ENCODE peak calls at places on chromosomes 4 and X, in eight cellular contexts. One of them, this sample, is unnamed.

GRCh38 chr4:55358668-55359067 is 12.6 kb downstream of the SRD5A3 start:
- DNase-seq in coronary artery: no peak
- DNase-seq in GM20000: peak
- DNase-seq in MCF 10A: peak
- DNase-seq in thoracic aorta: no peak
- DNase-seq in lower lobe of right lung: no peak
- DNase-seq in cardiac fibroblast: peak
- DNase-seq in cardiac muscle cell: no peak
- DNase-seq in this sample: no peak

GRCh38 chr4:1939664-1940509 is 68.7 kb downstream of the NSD2 start:
- DNase-seq in coronary artery: no peak
- DNase-seq in GM20000: no peak
- DNase-seq in MCF 10A: peak
- DNase-seq in thoracic aorta: no peak
- DNase-seq in lower lobe of right lung: no peak
- DNase-seq in cardiac fibroblast: peak
- DNase-seq in cardiac muscle cell: no peak
- DNase-seq in this sample: no peak

GRCh38 chrX:68978211-68978780 is 149.5 kb downstream of the EFNB1 start:
- DNase-seq in coronary artery: no peak
- DNase-seq in GM20000: no peak
- DNase-seq in MCF 10A: no peak
- DNase-seq in thoracic aorta: no peak
- DNase-seq in lower lobe of right lung: no peak
- DNase-seq in cardiac fibroblast: peak
- DNase-seq in cardiac muscle cell: peak
- DNase-seq in this sample: no peak

GRCh38 chr4:153529646-153530045 is 63.5 kb downstream of the TMEM131L start:
- DNase-seq in coronary artery: no peak
- DNase-seq in GM20000: no peak
- DNase-seq in MCF 10A: peak
- DNase-seq in thoracic aorta: no peak
- DNase-seq in lower lobe of right lung: no peak
- DNase-seq in cardiac fibroblast: peak
- DNase-seq in cardiac muscle cell: no peak
- DNase-seq in this sample: no peak

GRCh38 chr4:188190461-188190860 is 51.2 kb downstream of the TRIML1 start:
- DNase-seq in coronary artery: no peak
- DNase-seq in GM20000: no peak
- DNase-seq in MCF 10A: no peak
- DNase-seq in thoracic aorta: no peak
- DNase-seq in lower lobe of right lung: no peak
- DNase-seq in cardiac fibroblast: no peak
- DNase-seq in cardiac muscle cell: no peak
- DNase-seq in this sample: no peak

GRCh38 chr4:76053730-76054129 is 17.9 kb upstream of the CXCL11 start:
- DNase-seq in coronary artery: no peak
- DNase-seq in GM20000: no peak
- DNase-seq in MCF 10A: peak
- DNase-seq in thoracic aorta: no peak
- DNase-seq in lower lobe of right lung: no peak
- DNase-seq in cardiac fibroblast: no peak
- DNase-seq in cardiac muscle cell: no peak
- DNase-seq in this sample: no peak

GRCh38 chrX:111837226-111837625 is 38.8 kb upstream of the TRPC5OS start:
- DNase-seq in coronary artery: no peak
- DNase-seq in GM20000: no peak
- DNase-seq in MCF 10A: no peak
- DNase-seq in thoracic aorta: no peak
- DNase-seq in lower lobe of right lung: no peak
- DNase-seq in cardiac fibroblast: no peak
- DNase-seq in cardiac muscle cell: peak
- DNase-seq in this sample: no peak

GRCh38 chr4:52950226-52950625 is 88.1 kb downstream of the RASL11B start:
- DNase-seq in coronary artery: no peak
- DNase-seq in GM20000: no peak
- DNase-seq in MCF 10A: no peak
- DNase-seq in thoracic aorta: no peak
- DNase-seq in lower lobe of right lung: no peak
- DNase-seq in cardiac fibroblast: no peak
- DNase-seq in cardiac muscle cell: no peak
- DNase-seq in this sample: no peak

GRCh38 chr4:144903953-144904711 is 193.9 kb downstream of the ANAPC10 start:
- DNase-seq in coronary artery: no peak
- DNase-seq in GM20000: no peak
- DNase-seq in MCF 10A: peak
- DNase-seq in thoracic aorta: no peak
- DNase-seq in lower lobe of right lung: no peak
- DNase-seq in cardiac fibroblast: peak
- DNase-seq in cardiac muscle cell: no peak
- DNase-seq in this sample: no peak

GRCh38 chr4:48025005-48025404 is 8.4 kb downstream of the NIPAL1 start:
- DNase-seq in coronary artery: no peak
- DNase-seq in GM20000: no peak
- DNase-seq in MCF 10A: no peak
- DNase-seq in thoracic aorta: no peak
- DNase-seq in lower lobe of right lung: no peak
- DNase-seq in cardiac fibroblast: peak
- DNase-seq in cardiac muscle cell: no peak
- DNase-seq in this sample: no peak

GRCh38 chr4:183362916-183363542 is 40.8 kb upstream of the CLDN24 start:
- DNase-seq in coronary artery: no peak
- DNase-seq in GM20000: no peak
- DNase-seq in MCF 10A: peak
- DNase-seq in thoracic aorta: no peak
- DNase-seq in lower lobe of right lung: no peak
- DNase-seq in cardiac fibroblast: no peak
- DNase-seq in cardiac muscle cell: no peak
- DNase-seq in this sample: no peak
- TF ChIP-seq CTCF in coronary artery: no peak
- TF ChIP-seq CTCF in GM20000: no peak
- TF ChIP-seq CTCF in MCF 10A: no peak
- TF ChIP-seq CTCF in thoracic aorta: no peak
- TF ChIP-seq CTCF in lower lobe of right lung: no peak
- TF ChIP-seq CTCF in cardiac fibroblast: peak
- TF ChIP-seq CTCF in cardiac muscle cell: peak
- TF ChIP-seq CTCF in this sample: no peak

GRCh38 chr4:83320548-83320947 is 14.1 kb downstream of the HPSE start:
- DNase-seq in coronary artery: no peak
- DNase-seq in GM20000: no peak
- DNase-seq in MCF 10A: peak
- DNase-seq in thoracic aorta: peak
- DNase-seq in lower lobe of right lung: peak
- DNase-seq in cardiac fibroblast: peak
- DNase-seq in cardiac muscle cell: no peak
- DNase-seq in this sample: no peak

GRCh38 chr4:83316459-83317170 is 18.0 kb downstream of the HPSE start:
- DNase-seq in coronary artery: no peak
- DNase-seq in GM20000: no peak
- DNase-seq in MCF 10A: no peak
- DNase-seq in thoracic aorta: no peak
- DNase-seq in lower lobe of right lung: peak
- DNase-seq in cardiac fibroblast: peak
- DNase-seq in cardiac muscle cell: no peak
- DNase-seq in this sample: no peak
- TF ChIP-seq CTCF in coronary artery: no peak
- TF ChIP-seq CTCF in GM20000: no peak
- TF ChIP-seq CTCF in MCF 10A: no peak
- TF ChIP-seq CTCF in thoracic aorta: no peak
- TF ChIP-seq CTCF in lower lobe of right lung: no peak
- TF ChIP-seq CTCF in cardiac fibroblast: no peak
- TF ChIP-seq CTCF in cardiac muscle cell: no peak
- TF ChIP-seq CTCF in this sample: no peak

GRCh38 chrX:123971963-123972362 is 10.5 kb downstream of the STAG2 start:
- DNase-seq in coronary artery: no peak
- DNase-seq in GM20000: no peak
- DNase-seq in MCF 10A: no peak
- DNase-seq in thoracic aorta: no peak
- DNase-seq in lower lobe of right lung: no peak
- DNase-seq in cardiac fibroblast: peak
- DNase-seq in cardiac muscle cell: no peak
- DNase-seq in this sample: no peak

GRCh38 chrX:123975180-123975579 is 13.7 kb downstream of the STAG2 start:
- DNase-seq in coronary artery: no peak
- DNase-seq in GM20000: no peak
- DNase-seq in MCF 10A: no peak
- DNase-seq in thoracic aorta: no peak
- DNase-seq in lower lobe of right lung: no peak
- DNase-seq in cardiac fibroblast: peak
- DNase-seq in cardiac muscle cell: no peak
- DNase-seq in this sample: no peak

GRCh38 chrX:123976671-123977316 is 15.3 kb downstream of the STAG2 start:
- DNase-seq in coronary artery: no peak
- DNase-seq in GM20000: no peak
- DNase-seq in MCF 10A: peak
- DNase-seq in thoracic aorta: no peak
- DNase-seq in lower lobe of right lung: no peak
- DNase-seq in cardiac fibroblast: peak
- DNase-seq in cardiac muscle cell: no peak
- DNase-seq in this sample: no peak
- TF ChIP-seq CTCF in coronary artery: no peak
- TF ChIP-seq CTCF in GM20000: no peak
- TF ChIP-seq CTCF in MCF 10A: peak
- TF ChIP-seq CTCF in thoracic aorta: no peak
- TF ChIP-seq CTCF in lower lobe of right lung: peak
- TF ChIP-seq CTCF in cardiac fibroblast: no peak
- TF ChIP-seq CTCF in cardiac muscle cell: peak
- TF ChIP-seq CTCF in this sample: no peak

GRCh38 chr4:150867148-150867547 is 147.9 kb downstream of the LRBA start:
- DNase-seq in coronary artery: no peak
- DNase-seq in GM20000: peak
- DNase-seq in MCF 10A: peak
- DNase-seq in thoracic aorta: no peak
- DNase-seq in lower lobe of right lung: no peak
- DNase-seq in cardiac fibroblast: peak
- DNase-seq in cardiac muscle cell: peak
- DNase-seq in this sample: no peak
- TF ChIP-seq CTCF in coronary artery: peak
- TF ChIP-seq CTCF in GM20000: peak
- TF ChIP-seq CTCF in MCF 10A: peak
- TF ChIP-seq CTCF in thoracic aorta: peak
- TF ChIP-seq CTCF in lower lobe of right lung: peak
- TF ChIP-seq CTCF in cardiac fibroblast: peak
- TF ChIP-seq CTCF in cardiac muscle cell: peak
- TF ChIP-seq CTCF in this sample: peak

GRCh38 chrX:74420194-74421035 is 878 bp upstream of the SLC16A2 start:
- DNase-seq in coronary artery: peak
- DNase-seq in GM20000: peak
- DNase-seq in MCF 10A: peak
- DNase-seq in thoracic aorta: peak
- DNase-seq in lower lobe of right lung: peak
- DNase-seq in cardiac fibroblast: peak
- DNase-seq in cardiac muscle cell: peak
- DNase-seq in this sample: no peak
- TF ChIP-seq CTCF in coronary artery: no peak
- TF ChIP-seq CTCF in GM20000: no peak
- TF ChIP-seq CTCF in MCF 10A: no peak
- TF ChIP-seq CTCF in thoracic aorta: no peak
- TF ChIP-seq CTCF in lower lobe of right lung: no peak
- TF ChIP-seq CTCF in cardiac fibroblast: no peak
- TF ChIP-seq CTCF in cardiac muscle cell: no peak
- TF ChIP-seq CTCF in this sample: no peak

GRCh38 chr4:92198711-92199110 is 105.1 kb upstream of the GRID2 start:
- DNase-seq in coronary artery: no peak
- DNase-seq in GM20000: no peak
- DNase-seq in MCF 10A: peak
- DNase-seq in thoracic aorta: no peak
- DNase-seq in lower lobe of right lung: no peak
- DNase-seq in cardiac fibroblast: peak
- DNase-seq in cardiac muscle cell: no peak
- DNase-seq in this sample: no peak

DNA sequence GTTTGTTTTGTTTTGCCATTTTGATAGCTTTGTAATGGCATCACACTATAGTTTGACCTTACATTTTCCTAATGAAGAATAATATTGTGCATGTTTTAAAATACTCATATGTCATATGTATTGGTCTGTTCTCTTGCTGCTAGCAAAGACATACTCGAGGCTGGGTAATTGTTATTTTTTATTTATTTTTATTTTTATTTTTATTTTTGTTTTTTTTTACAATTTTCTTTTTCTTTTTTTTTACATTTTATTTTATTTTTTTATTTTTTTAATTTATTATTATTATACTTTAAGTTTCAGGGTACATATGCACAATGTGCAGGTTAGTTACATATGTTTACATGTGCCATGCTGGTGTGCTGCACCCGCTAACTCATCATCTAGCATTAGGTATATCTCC is 104.6 kb upstream of the GRID2 start:
- DNase-seq in coronary artery: no peak
- DNase-seq in GM20000: no peak
- DNase-seq in MCF 10A: no peak
- DNase-seq in thoracic aorta: no peak
- DNase-seq in lower lobe of right lung: no peak
- DNase-seq in cardiac fibroblast: no peak
- DNase-seq in cardiac muscle cell: no peak
- DNase-seq in this sample: no peak
- TF ChIP-seq CTCF in coronary artery: no peak
- TF ChIP-seq CTCF in GM20000: no peak
- TF ChIP-seq CTCF in MCF 10A: no peak
- TF ChIP-seq CTCF in thoracic aorta: no peak
- TF ChIP-seq CTCF in lower lobe of right lung: no peak
- TF ChIP-seq CTCF in cardiac fibroblast: no peak
- TF ChIP-seq CTCF in cardiac muscle cell: no peak
- TF ChIP-seq CTCF in this sample: no peak

GRCh38 chr4:117965608-117966007 is 68.7 kb upstream of the NDST3 start:
- DNase-seq in coronary artery: no peak
- DNase-seq in GM20000: no peak
- DNase-seq in MCF 10A: no peak
- DNase-seq in thoracic aorta: no peak
- DNase-seq in lower lobe of right lung: no peak
- DNase-seq in cardiac fibroblast: no peak
- DNase-seq in cardiac muscle cell: peak
- DNase-seq in this sample: no peak

GRCh38 chr4:117971406-117971805 is 62.9 kb upstream of the NDST3 start:
- DNase-seq in coronary artery: no peak
- DNase-seq in GM20000: no peak
- DNase-seq in MCF 10A: no peak
- DNase-seq in thoracic aorta: no peak
- DNase-seq in lower lobe of right lung: no peak
- DNase-seq in cardiac fibroblast: no peak
- DNase-seq in cardiac muscle cell: no peak
- DNase-seq in this sample: no peak

DNA sequence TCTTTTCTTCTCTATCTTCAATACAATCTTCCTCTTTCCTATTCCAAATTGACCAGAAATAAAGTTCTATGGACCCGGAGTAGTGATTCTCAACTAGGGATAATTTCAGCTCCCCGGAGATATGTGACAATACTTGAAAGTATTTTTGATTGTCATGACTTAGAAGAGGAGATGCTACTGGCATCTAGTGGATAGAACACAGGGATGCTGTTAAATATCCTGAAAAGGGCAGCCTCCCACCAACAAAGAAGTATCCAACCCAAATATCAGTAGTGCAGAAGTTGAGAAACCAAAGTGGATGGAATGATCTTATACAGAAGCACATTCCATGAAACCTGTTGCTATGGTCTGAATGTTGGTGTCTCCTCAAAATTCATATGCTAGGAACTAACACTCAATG is 65.7 kb upstream of the NDST3 start:
- DNase-seq in coronary artery: no peak
- DNase-seq in GM20000: no peak
- DNase-seq in MCF 10A: no peak
- DNase-seq in thoracic aorta: no peak
- DNase-seq in lower lobe of right lung: no peak
- DNase-seq in cardiac fibroblast: no peak
- DNase-seq in cardiac muscle cell: no peak
- DNase-seq in this sample: no peak
- TF ChIP-seq CTCF in coronary artery: no peak
- TF ChIP-seq CTCF in GM20000: no peak
- TF ChIP-seq CTCF in MCF 10A: no peak
- TF ChIP-seq CTCF in thoracic aorta: no peak
- TF ChIP-seq CTCF in lower lobe of right lung: no peak
- TF ChIP-seq CTCF in cardiac fibroblast: no peak
- TF ChIP-seq CTCF in cardiac muscle cell: no peak
- TF ChIP-seq CTCF in this sample: no peak

This sample was measured in omental fat pad.